ENCODE peak calls at places on chromosomes 1 and 21, in ten cellular contexts. M is memory B cell, J is heart right ventricle, G is GM06990, F is GM13976, I is left ventricle myocardium inferior, H is NCI-H146, U is right atrium auricular region, X is Right ventricle myocardium inferior, A is Calu3. Z is an unnamed sample.
A peak's percentile ranks its signal among the peaks of the same experiment; 100 is the strongest.

GRCh38 chr1:53636621-53637171 is 102.3 kb downstream of the GLIS1 start:
- DNase-seq in M (no peak), A (no peak), I (no peak), G (no peak), U (no peak), H (peak; percentile 11), F (no peak), X (peak; percentile 25), J (no peak), Z (no peak)

GRCh38 chr21:35438643-35439404 is 389.7 kb upstream of the RUNX1 start:
- DNase-seq in U (no peak), M (peak; percentile 50), J (no peak), A (peak; percentile 59), G (peak; percentile 20), H (peak; percentile 14), X (no peak), I (no peak), F (peak; percentile 17), Z (no peak)

GRCh38 chr1:59952065-59952464 is 25.5 kb upstream of the CYP2J2 start:
- DNase-seq in M (no peak), X (no peak), F (no peak), A (no peak), G (no peak), I (no peak), J (no peak), H (peak; percentile 66), U (no peak), Z (no peak)

GRCh38 chr1:197399691-197400521 is 131.9 kb downstream of the CRB1 start:
- DNase-seq in A (peak; percentile 52), I (no peak), H (peak; percentile 5), F (peak; percentile 27), U (no peak), X (no peak), G (peak; percentile 13), J (no peak), M (no peak), Z (no peak)

GRCh38 chr1:41313661-41314131 is 47.5 kb upstream of the FOXO6 start:
- DNase-seq in H (no peak), F (no peak), J (no peak), U (no peak), I (no peak), X (no peak), M (no peak), A (no peak), G (no peak), Z (no peak)

GRCh38 chr21:41784456-41785102 is 17.7 kb upstream of the RIPK4 start:
- DNase-seq in H (no peak), X (no peak), G (no peak), A (no peak), I (no peak), U (no peak), M (no peak), F (no peak), J (no peak), Z (no peak)

GRCh38 chr1:57133686-57134085 is 167.9 kb upstream of the C8B start:
- DNase-seq in H (no peak), M (no peak), X (no peak), G (no peak), J (no peak), U (no peak), I (no peak), A (no peak), F (no peak), Z (no peak)

GRCh38 chr1:246265481-246265880 is 241.6 kb downstream of the SMYD3 start:
- DNase-seq in H (no peak), U (no peak), M (no peak), A (no peak), J (no peak), I (no peak), F (no peak), G (no peak), X (no peak), Z (no peak)

GRCh38 chr1:20202166-20202565 is 15.8 kb upstream of the PLA2G2C start:
- DNase-seq in A (no peak), F (no peak), X (no peak), M (no peak), H (no peak), I (no peak), G (no peak), U (no peak), J (no peak), Z (no peak)

GRCh38 chr1:8439015-8439702 is 121.2 kb downstream of the SLC45A1 start:
- DNase-seq in M (peak; percentile 40), J (peak; percentile 77), F (peak; percentile 78), U (peak; percentile 86), X (peak; percentile 94), H (peak; percentile 88), A (peak; percentile 76), G (no peak), I (peak; percentile 82), Z (peak; percentile 42)

GRCh38 chr1:118136511-118136937 is 48.5 kb downstream of the SPAG17 start:
- DNase-seq in F (peak; percentile 62), A (peak; percentile 16), J (no peak), X (peak; percentile 28), I (no peak), M (no peak), U (peak; percentile 71), H (no peak), G (peak; percentile 17), Z (peak; percentile 23)

GRCh38 chr1:18005238-18005637 is 102.4 kb upstream of the IGSF21 start:
- DNase-seq in I (no peak), U (no peak), H (no peak), G (no peak), X (no peak), F (no peak), J (no peak), A (no peak), M (no peak), Z (no peak)

GRCh38 chr1:151988405-151988851 is 5.2 kb downstream of the S100A10 start:
- DNase-seq in J (no peak), X (no peak), U (no peak), A (peak; percentile 74), G (no peak), H (no peak), F (no peak), M (no peak), I (no peak), Z (no peak)

GRCh38 chr1:110626890-110627289 is 20.7 kb upstream of the KCNA2 start:
- DNase-seq in H (no peak), U (no peak), X (no peak), I (no peak), J (no peak), A (no peak), G (no peak), M (no peak), F (no peak), Z (no peak)

GRCh38 chr1:179818743-179819173 is 58.8 kb downstream of the TOR1AIP2 start:
- DNase-seq in M (no peak), I (peak; percentile 58), G (no peak), X (no peak), F (no peak), J (peak; percentile 31), H (no peak), A (no peak), U (no peak), Z (no peak)

GRCh38 chr21:44349847-44350772 is 3.3 kb upstream of the TRPM2 start:
- DNase-seq in M (no peak), I (no peak), X (peak; percentile 55), H (no peak), F (no peak), U (no peak), G (no peak), A (no peak), J (no peak), Z (no peak)

GRCh38 chr1:30982937-30983336 is 74.4 kb upstream of the SDC3 start:
- DNase-seq in J (no peak), U (no peak), I (no peak), X (no peak), A (no peak), H (no peak), F (peak; percentile 30), M (no peak), G (peak; percentile 26), Z (no peak)

GRCh38 chr1:61452354-61452990 is 272.5 kb downstream of the TM2D1 start:
- DNase-seq in X (no peak), H (no peak), F (no peak), U (no peak), M (no peak), J (no peak), I (no peak), A (no peak), G (no peak), Z (no peak)

GRCh38 chr1:235450886-235451457 is 53.3 kb downstream of the B3GALNT2 start:
- DNase-seq in M (no peak), H (no peak), U (no peak), G (no peak), A (no peak), F (no peak), I (no peak), X (no peak), J (no peak), Z (no peak)

Z was measured in GM12892.